ENCODE peak calls at places on chromosomes 16 and 17, in six cellular contexts. One of them, this sample, is unnamed.
A peak's percentile ranks its signal among the peaks of the same experiment; 100 is the strongest.

GRCh38 chr17:68600123-68600880 is 865 bp downstream of the FAM20A start:
- DNase-seq in psoas muscle: peak; percentile 50
- DNase-seq in stimulated activated CD4-positive, alpha-beta T cell treated with anti-CD3 and anti-CD28 coated beads, TNF-alpha, amount 100 ng/mL, for 1 hour: no peak
- DNase-seq in heart left ventricle: peak; percentile 49
- DNase-seq in activated CD8-positive, alpha-beta T cell treated with anti-CD3 and anti-CD28 coated beads for 36 hours: peak; percentile 7
- DNase-seq in neural progenitor cell: peak; percentile 75
- DNase-seq in this sample: peak; percentile 56

GRCh38 chr17:42526031-42526444 is 10.0 kb upstream of the NAGLU start:
- DNase-seq in psoas muscle: peak; percentile 59
- DNase-seq in stimulated activated CD4-positive, alpha-beta T cell treated with anti-CD3 and anti-CD28 coated beads, TNF-alpha, amount 100 ng/mL, for 1 hour: no peak
- DNase-seq in heart left ventricle: peak; percentile 74
- DNase-seq in activated CD8-positive, alpha-beta T cell treated with anti-CD3 and anti-CD28 coated beads for 36 hours: no peak
- DNase-seq in neural progenitor cell: no peak
- DNase-seq in this sample: peak; percentile 51

GRCh38 chr16:22077700-22078313 is 14.5 kb upstream of the VWA3A start:
- DNase-seq in psoas muscle: peak; percentile 48
- DNase-seq in stimulated activated CD4-positive, alpha-beta T cell treated with anti-CD3 and anti-CD28 coated beads, TNF-alpha, amount 100 ng/mL, for 1 hour: peak; percentile 64
- DNase-seq in heart left ventricle: peak; percentile 54
- DNase-seq in activated CD8-positive, alpha-beta T cell treated with anti-CD3 and anti-CD28 coated beads for 36 hours: peak; percentile 89
- DNase-seq in neural progenitor cell: peak; percentile 77
- DNase-seq in this sample: peak; percentile 41

GRCh38 chr17:13864551-13864950 is 204.8 kb upstream of the COX10 start:
- DNase-seq in psoas muscle: no peak
- DNase-seq in stimulated activated CD4-positive, alpha-beta T cell treated with anti-CD3 and anti-CD28 coated beads, TNF-alpha, amount 100 ng/mL, for 1 hour: no peak
- DNase-seq in heart left ventricle: no peak
- DNase-seq in activated CD8-positive, alpha-beta T cell treated with anti-CD3 and anti-CD28 coated beads for 36 hours: no peak
- DNase-seq in neural progenitor cell: no peak
- DNase-seq in this sample: no peak

GRCh38 chr16:87979352-87979751 is 28.1 kb downstream of the BANP start:
- DNase-seq in psoas muscle: no peak
- DNase-seq in stimulated activated CD4-positive, alpha-beta T cell treated with anti-CD3 and anti-CD28 coated beads, TNF-alpha, amount 100 ng/mL, for 1 hour: no peak
- DNase-seq in heart left ventricle: peak; percentile 45
- DNase-seq in activated CD8-positive, alpha-beta T cell treated with anti-CD3 and anti-CD28 coated beads for 36 hours: no peak
- DNase-seq in neural progenitor cell: no peak
- DNase-seq in this sample: no peak

GRCh38 chr16:58025351-58026138 is at the start of gene MMP15:
- DNase-seq in psoas muscle: peak; percentile 66
- DNase-seq in stimulated activated CD4-positive, alpha-beta T cell treated with anti-CD3 and anti-CD28 coated beads, TNF-alpha, amount 100 ng/mL, for 1 hour: peak; percentile 55
- DNase-seq in heart left ventricle: peak; percentile 77
- DNase-seq in activated CD8-positive, alpha-beta T cell treated with anti-CD3 and anti-CD28 coated beads for 36 hours: peak; percentile 73
- DNase-seq in neural progenitor cell: peak; percentile 91
- DNase-seq in this sample: peak; percentile 79

GRCh38 chr17:45961206-45961605 is 37.8 kb upstream of the STH start:
- DNase-seq in psoas muscle: no peak
- DNase-seq in stimulated activated CD4-positive, alpha-beta T cell treated with anti-CD3 and anti-CD28 coated beads, TNF-alpha, amount 100 ng/mL, for 1 hour: no peak
- DNase-seq in heart left ventricle: no peak
- DNase-seq in activated CD8-positive, alpha-beta T cell treated with anti-CD3 and anti-CD28 coated beads for 36 hours: no peak
- DNase-seq in neural progenitor cell: no peak
- DNase-seq in this sample: no peak

GRCh38 chr16:76614255-76614654 is 337.1 kb downstream of the CNTNAP4 start:
- DNase-seq in psoas muscle: no peak
- DNase-seq in stimulated activated CD4-positive, alpha-beta T cell treated with anti-CD3 and anti-CD28 coated beads, TNF-alpha, amount 100 ng/mL, for 1 hour: no peak
- DNase-seq in heart left ventricle: no peak
- DNase-seq in activated CD8-positive, alpha-beta T cell treated with anti-CD3 and anti-CD28 coated beads for 36 hours: no peak
- DNase-seq in neural progenitor cell: no peak
- DNase-seq in this sample: no peak

GRCh38 chr17:68101992-68102758 is 66.6 kb downstream of the KPNA2 start:
- DNase-seq in psoas muscle: no peak
- DNase-seq in stimulated activated CD4-positive, alpha-beta T cell treated with anti-CD3 and anti-CD28 coated beads, TNF-alpha, amount 100 ng/mL, for 1 hour: no peak
- DNase-seq in heart left ventricle: no peak
- DNase-seq in activated CD8-positive, alpha-beta T cell treated with anti-CD3 and anti-CD28 coated beads for 36 hours: peak; percentile 46
- DNase-seq in neural progenitor cell: peak; percentile 19
- DNase-seq in this sample: no peak

GRCh38 chr16:1772908-1773702 is at the start of gene MRPS34:
- DNase-seq in psoas muscle: peak; percentile 87
- DNase-seq in stimulated activated CD4-positive, alpha-beta T cell treated with anti-CD3 and anti-CD28 coated beads, TNF-alpha, amount 100 ng/mL, for 1 hour: peak; percentile 71
- DNase-seq in heart left ventricle: peak; percentile 88
- DNase-seq in activated CD8-positive, alpha-beta T cell treated with anti-CD3 and anti-CD28 coated beads for 36 hours: peak; percentile 84
- DNase-seq in neural progenitor cell: peak; percentile 97
- DNase-seq in this sample: peak; percentile 86

GRCh38 chr16:69077251-69077650 is 28.2 kb upstream of the HAS3 start:
- DNase-seq in psoas muscle: no peak
- DNase-seq in stimulated activated CD4-positive, alpha-beta T cell treated with anti-CD3 and anti-CD28 coated beads, TNF-alpha, amount 100 ng/mL, for 1 hour: no peak
- DNase-seq in heart left ventricle: no peak
- DNase-seq in activated CD8-positive, alpha-beta T cell treated with anti-CD3 and anti-CD28 coated beads for 36 hours: no peak
- DNase-seq in neural progenitor cell: no peak
- DNase-seq in this sample: no peak

GRCh38 chr17:751269-752001 is 629 bp downstream of the GEMIN4 start:
- DNase-seq in psoas muscle: peak; percentile 56
- DNase-seq in stimulated activated CD4-positive, alpha-beta T cell treated with anti-CD3 and anti-CD28 coated beads, TNF-alpha, amount 100 ng/mL, for 1 hour: peak; percentile 34
- DNase-seq in heart left ventricle: no peak
- DNase-seq in activated CD8-positive, alpha-beta T cell treated with anti-CD3 and anti-CD28 coated beads for 36 hours: peak; percentile 65
- DNase-seq in neural progenitor cell: peak; percentile 57
- DNase-seq in this sample: peak; percentile 26

GRCh38 chr17:7841622-7842379 is 7.8 kb downstream of the KDM6B start:
- DNase-seq in psoas muscle: peak; percentile 96
- DNase-seq in stimulated activated CD4-positive, alpha-beta T cell treated with anti-CD3 and anti-CD28 coated beads, TNF-alpha, amount 100 ng/mL, for 1 hour: peak; percentile 94
- DNase-seq in heart left ventricle: peak; percentile 94
- DNase-seq in activated CD8-positive, alpha-beta T cell treated with anti-CD3 and anti-CD28 coated beads for 36 hours: peak; percentile 94
- DNase-seq in neural progenitor cell: peak; percentile 96
- DNase-seq in this sample: peak; percentile 91

GRCh38 chr17:42016411-42016831 is 818 bp downstream of the DNAJC7 start:
- DNase-seq in psoas muscle: no peak
- DNase-seq in stimulated activated CD4-positive, alpha-beta T cell treated with anti-CD3 and anti-CD28 coated beads, TNF-alpha, amount 100 ng/mL, for 1 hour: no peak
- DNase-seq in heart left ventricle: no peak
- DNase-seq in activated CD8-positive, alpha-beta T cell treated with anti-CD3 and anti-CD28 coated beads for 36 hours: peak; percentile 36
- DNase-seq in neural progenitor cell: peak; percentile 17
- DNase-seq in this sample: no peak

GRCh38 chr17:45136846-45137560 is 1.5 kb downstream of the ACBD4 start:
- DNase-seq in psoas muscle: no peak
- DNase-seq in stimulated activated CD4-positive, alpha-beta T cell treated with anti-CD3 and anti-CD28 coated beads, TNF-alpha, amount 100 ng/mL, for 1 hour: no peak
- DNase-seq in heart left ventricle: no peak
- DNase-seq in activated CD8-positive, alpha-beta T cell treated with anti-CD3 and anti-CD28 coated beads for 36 hours: no peak
- DNase-seq in neural progenitor cell: no peak
- DNase-seq in this sample: peak; percentile 9

GRCh38 chr17:46178550-46179198 is 14.6 kb downstream of the KANSL1 start:
- DNase-seq in psoas muscle: no peak
- DNase-seq in stimulated activated CD4-positive, alpha-beta T cell treated with anti-CD3 and anti-CD28 coated beads, TNF-alpha, amount 100 ng/mL, for 1 hour: no peak
- DNase-seq in heart left ventricle: no peak
- DNase-seq in activated CD8-positive, alpha-beta T cell treated with anti-CD3 and anti-CD28 coated beads for 36 hours: no peak
- DNase-seq in neural progenitor cell: no peak
- DNase-seq in this sample: no peak

GRCh38 chr17:41784207-41784744 is 2.2 kb downstream of the JUP start:
- DNase-seq in psoas muscle: no peak
- DNase-seq in stimulated activated CD4-positive, alpha-beta T cell treated with anti-CD3 and anti-CD28 coated beads, TNF-alpha, amount 100 ng/mL, for 1 hour: no peak
- DNase-seq in heart left ventricle: peak; percentile 75
- DNase-seq in activated CD8-positive, alpha-beta T cell treated with anti-CD3 and anti-CD28 coated beads for 36 hours: peak; percentile 21
- DNase-seq in neural progenitor cell: peak; percentile 76
- DNase-seq in this sample: peak; percentile 67

GRCh38 chr17:67272312-67273050 is 27.5 kb upstream of the HELZ start:
- DNase-seq in psoas muscle: no peak
- DNase-seq in stimulated activated CD4-positive, alpha-beta T cell treated with anti-CD3 and anti-CD28 coated beads, TNF-alpha, amount 100 ng/mL, for 1 hour: no peak
- DNase-seq in heart left ventricle: no peak
- DNase-seq in activated CD8-positive, alpha-beta T cell treated with anti-CD3 and anti-CD28 coated beads for 36 hours: peak; percentile 33
- DNase-seq in neural progenitor cell: peak; percentile 53
- DNase-seq in this sample: no peak

GRCh38 chr17:58249270-58250133 is 11.1 kb downstream of the LPO start:
- DNase-seq in psoas muscle: peak; percentile 72
- DNase-seq in stimulated activated CD4-positive, alpha-beta T cell treated with anti-CD3 and anti-CD28 coated beads, TNF-alpha, amount 100 ng/mL, for 1 hour: peak; percentile 78
- DNase-seq in heart left ventricle: peak; percentile 70
- DNase-seq in activated CD8-positive, alpha-beta T cell treated with anti-CD3 and anti-CD28 coated beads for 36 hours: peak; percentile 77
- DNase-seq in neural progenitor cell: peak; percentile 79
- DNase-seq in this sample: peak; percentile 64

GRCh38 chr16:47970291-47970931 is 185.4 kb downstream of the ABCC12 start:
- DNase-seq in psoas muscle: no peak
- DNase-seq in stimulated activated CD4-positive, alpha-beta T cell treated with anti-CD3 and anti-CD28 coated beads, TNF-alpha, amount 100 ng/mL, for 1 hour: no peak
- DNase-seq in heart left ventricle: no peak
- DNase-seq in activated CD8-positive, alpha-beta T cell treated with anti-CD3 and anti-CD28 coated beads for 36 hours: no peak
- DNase-seq in neural progenitor cell: peak; percentile 88
- DNase-seq in this sample: no peak

GRCh38 chr16:84308120-84308519 is 13.4 kb downstream of the WFDC1 start:
- DNase-seq in psoas muscle: peak; percentile 25
- DNase-seq in stimulated activated CD4-positive, alpha-beta T cell treated with anti-CD3 and anti-CD28 coated beads, TNF-alpha, amount 100 ng/mL, for 1 hour: no peak
- DNase-seq in heart left ventricle: peak; percentile 28
- DNase-seq in activated CD8-positive, alpha-beta T cell treated with anti-CD3 and anti-CD28 coated beads for 36 hours: peak; percentile 38
- DNase-seq in neural progenitor cell: peak; percentile 88
- DNase-seq in this sample: peak; percentile 41

GRCh38 chr17:12853921-12854320 is 64.6 kb downstream of the ARHGAP44 start:
- DNase-seq in psoas muscle: no peak
- DNase-seq in stimulated activated CD4-positive, alpha-beta T cell treated with anti-CD3 and anti-CD28 coated beads, TNF-alpha, amount 100 ng/mL, for 1 hour: no peak
- DNase-seq in heart left ventricle: no peak
- DNase-seq in activated CD8-positive, alpha-beta T cell treated with anti-CD3 and anti-CD28 coated beads for 36 hours: no peak
- DNase-seq in neural progenitor cell: no peak
- DNase-seq in this sample: no peak